ENCODE peak calls at places on chromosomes 7 and 10, in five cellular contexts. One of them, this sample, is unnamed.

GRCh38 chr7:12056381-12056780 is 154.7 kb upstream of the TMEM106B start:
- DNase-seq in T-helper 2 cell: no peak
- DNase-seq in Peyer's patch: no peak
- DNase-seq in stimulated activated CD4-positive, alpha-beta T cell treated with anti-CD3 and anti-CD28 coated beads, Interleukin-1b, Interleukin-23, amount 100 ng/mL, for 1 hour: no peak
- DNase-seq in T-cell: no peak
- DNase-seq in this sample: no peak

GRCh38 chr7:140060788-140061606 is 1.8 kb downstream of the PARP12 start:
- DNase-seq in stimulated activated CD4-positive, alpha-beta T cell treated with anti-CD3 and anti-CD28 coated beads, Interleukin-1b, Interleukin-23, amount 100 ng/mL, for 1 hour: no peak
- DNase-seq in T-helper 2 cell: no peak
- DNase-seq in Peyer's patch: no peak
- DNase-seq in T-cell: no peak
- DNase-seq in this sample: no peak

GRCh38 chr7:157016024-157016351 is 5.5 kb upstream of the MNX1 start:
- DNase-seq in T-helper 2 cell: no peak
- DNase-seq in T-cell: no peak
- DNase-seq in stimulated activated CD4-positive, alpha-beta T cell treated with anti-CD3 and anti-CD28 coated beads, Interleukin-1b, Interleukin-23, amount 100 ng/mL, for 1 hour: no peak
- DNase-seq in Peyer's patch: no peak
- DNase-seq in this sample: no peak

GRCh38 chr7:24942226-24942625 is 37.8 kb downstream of the OSBPL3 start:
- DNase-seq in T-cell: no peak
- DNase-seq in T-helper 2 cell: no peak
- DNase-seq in stimulated activated CD4-positive, alpha-beta T cell treated with anti-CD3 and anti-CD28 coated beads, Interleukin-1b, Interleukin-23, amount 100 ng/mL, for 1 hour: no peak
- DNase-seq in Peyer's patch: no peak
- DNase-seq in this sample: no peak

GRCh38 chr7:28708458-28708951 is 249.6 kb downstream of the TRIL start:
- DNase-seq in T-helper 2 cell: no peak
- DNase-seq in T-cell: no peak
- DNase-seq in Peyer's patch: no peak
- DNase-seq in stimulated activated CD4-positive, alpha-beta T cell treated with anti-CD3 and anti-CD28 coated beads, Interleukin-1b, Interleukin-23, amount 100 ng/mL, for 1 hour: no peak
- DNase-seq in this sample: no peak

GRCh38 chr7:157586426-157586955 is 249.7 kb downstream of the DNAJB6 start:
- DNase-seq in stimulated activated CD4-positive, alpha-beta T cell treated with anti-CD3 and anti-CD28 coated beads, Interleukin-1b, Interleukin-23, amount 100 ng/mL, for 1 hour: no peak
- DNase-seq in T-helper 2 cell: no peak
- DNase-seq in T-cell: no peak
- DNase-seq in Peyer's patch: no peak
- DNase-seq in this sample: no peak

GRCh38 chr7:51306761-51307160 is 9.8 kb downstream of the COBL start:
- DNase-seq in stimulated activated CD4-positive, alpha-beta T cell treated with anti-CD3 and anti-CD28 coated beads, Interleukin-1b, Interleukin-23, amount 100 ng/mL, for 1 hour: no peak
- DNase-seq in Peyer's patch: no peak
- DNase-seq in T-cell: no peak
- DNase-seq in T-helper 2 cell: no peak
- DNase-seq in this sample: no peak

GRCh38 chr7:101891124-101891523 is 73.7 kb downstream of the CUX1 start:
- DNase-seq in T-helper 2 cell: no peak
- DNase-seq in stimulated activated CD4-positive, alpha-beta T cell treated with anti-CD3 and anti-CD28 coated beads, Interleukin-1b, Interleukin-23, amount 100 ng/mL, for 1 hour: no peak
- DNase-seq in T-cell: no peak
- DNase-seq in Peyer's patch: no peak
- DNase-seq in this sample: no peak

GRCh38 chr10:120394446-120394845 is 62.6 kb upstream of the PLPP4 start:
- DNase-seq in T-helper 2 cell: no peak
- DNase-seq in T-cell: no peak
- DNase-seq in stimulated activated CD4-positive, alpha-beta T cell treated with anti-CD3 and anti-CD28 coated beads, Interleukin-1b, Interleukin-23, amount 100 ng/mL, for 1 hour: no peak
- DNase-seq in Peyer's patch: no peak
- DNase-seq in this sample: no peak

GRCh38 chr7:25371972-25372371 is 143.7 kb upstream of the NPVF start:
- DNase-seq in T-cell: no peak
- DNase-seq in stimulated activated CD4-positive, alpha-beta T cell treated with anti-CD3 and anti-CD28 coated beads, Interleukin-1b, Interleukin-23, amount 100 ng/mL, for 1 hour: no peak
- DNase-seq in Peyer's patch: no peak
- DNase-seq in T-helper 2 cell: no peak
- DNase-seq in this sample: no peak

GRCh38 chr7:50069613-50070012 is 23.4 kb downstream of the ZPBP start:
- DNase-seq in T-helper 2 cell: no peak
- DNase-seq in Peyer's patch: peak
- DNase-seq in T-cell: no peak
- DNase-seq in stimulated activated CD4-positive, alpha-beta T cell treated with anti-CD3 and anti-CD28 coated beads, Interleukin-1b, Interleukin-23, amount 100 ng/mL, for 1 hour: no peak
- DNase-seq in this sample: no peak

GRCh38 chr10:36358736-36359135 is 716.6 kb upstream of the FZD8 start:
- DNase-seq in T-cell: no peak
- DNase-seq in T-helper 2 cell: no peak
- DNase-seq in stimulated activated CD4-positive, alpha-beta T cell treated with anti-CD3 and anti-CD28 coated beads, Interleukin-1b, Interleukin-23, amount 100 ng/mL, for 1 hour: no peak
- DNase-seq in Peyer's patch: no peak
- DNase-seq in this sample: no peak

GRCh38 chr10:110429301-110429700 is 68.4 kb upstream of the DUSP5 start:
- DNase-seq in T-cell: no peak
- DNase-seq in Peyer's patch: no peak
- DNase-seq in stimulated activated CD4-positive, alpha-beta T cell treated with anti-CD3 and anti-CD28 coated beads, Interleukin-1b, Interleukin-23, amount 100 ng/mL, for 1 hour: no peak
- DNase-seq in T-helper 2 cell: no peak
- DNase-seq in this sample: no peak

GRCh38 chr10:14564268-14564744 is 210.4 kb downstream of the FAM107B start:
- DNase-seq in T-cell: no peak
- DNase-seq in Peyer's patch: peak
- DNase-seq in T-helper 2 cell: no peak
- DNase-seq in stimulated activated CD4-positive, alpha-beta T cell treated with anti-CD3 and anti-CD28 coated beads, Interleukin-1b, Interleukin-23, amount 100 ng/mL, for 1 hour: no peak
- DNase-seq in this sample: no peak

GRCh38 chr7:128310499-128310898 is 33.2 kb downstream of the RBM28 start:
- DNase-seq in stimulated activated CD4-positive, alpha-beta T cell treated with anti-CD3 and anti-CD28 coated beads, Interleukin-1b, Interleukin-23, amount 100 ng/mL, for 1 hour: no peak
- DNase-seq in T-helper 2 cell: no peak
- DNase-seq in Peyer's patch: no peak
- DNase-seq in T-cell: no peak
- DNase-seq in this sample: no peak

GRCh38 chr10:103933557-103934121 is 15.7 kb upstream of the STN1 start:
- DNase-seq in stimulated activated CD4-positive, alpha-beta T cell treated with anti-CD3 and anti-CD28 coated beads, Interleukin-1b, Interleukin-23, amount 100 ng/mL, for 1 hour: no peak
- DNase-seq in T-helper 2 cell: no peak
- DNase-seq in T-cell: no peak
- DNase-seq in Peyer's patch: no peak
- DNase-seq in this sample: no peak

GRCh38 chr10:73874267-73875138 is at the start of gene CAMK2G:
- DNase-seq in T-helper 2 cell: peak
- DNase-seq in Peyer's patch: peak
- DNase-seq in T-cell: peak
- DNase-seq in stimulated activated CD4-positive, alpha-beta T cell treated with anti-CD3 and anti-CD28 coated beads, Interleukin-1b, Interleukin-23, amount 100 ng/mL, for 1 hour: peak
- DNase-seq in this sample: peak

GRCh38 chr10:13365168-13365687 is 17.1 kb upstream of the SEPHS1 start:
- DNase-seq in T-cell: no peak
- DNase-seq in Peyer's patch: no peak
- DNase-seq in stimulated activated CD4-positive, alpha-beta T cell treated with anti-CD3 and anti-CD28 coated beads, Interleukin-1b, Interleukin-23, amount 100 ng/mL, for 1 hour: no peak
- DNase-seq in T-helper 2 cell: no peak
- DNase-seq in this sample: no peak

GRCh38 chr7:143345428-143345900 is 17.0 kb downstream of the FAM131B start:
- DNase-seq in T-cell: peak
- DNase-seq in T-helper 2 cell: peak
- DNase-seq in Peyer's patch: peak
- DNase-seq in stimulated activated CD4-positive, alpha-beta T cell treated with anti-CD3 and anti-CD28 coated beads, Interleukin-1b, Interleukin-23, amount 100 ng/mL, for 1 hour: peak
- DNase-seq in this sample: peak

GRCh38 chr10:3755440-3756359 is 29.3 kb downstream of the KLF6 start:
- DNase-seq in Peyer's patch: no peak
- DNase-seq in stimulated activated CD4-positive, alpha-beta T cell treated with anti-CD3 and anti-CD28 coated beads, Interleukin-1b, Interleukin-23, amount 100 ng/mL, for 1 hour: no peak
- DNase-seq in T-helper 2 cell: no peak
- DNase-seq in T-cell: no peak
- DNase-seq in this sample: no peak

GRCh38 chr10:79021331-79021907 is 47.3 kb upstream of the ZMIZ1 start:
- DNase-seq in T-helper 2 cell: no peak
- DNase-seq in Peyer's patch: no peak
- DNase-seq in T-cell: no peak
- DNase-seq in stimulated activated CD4-positive, alpha-beta T cell treated with anti-CD3 and anti-CD28 coated beads, Interleukin-1b, Interleukin-23, amount 100 ng/mL, for 1 hour: no peak
- DNase-seq in this sample: no peak

GRCh38 chr7:104923010-104923421 is 91.0 kb upstream of the KMT2E start:
- DNase-seq in Peyer's patch: peak
- DNase-seq in T-helper 2 cell: no peak
- DNase-seq in stimulated activated CD4-positive, alpha-beta T cell treated with anti-CD3 and anti-CD28 coated beads, Interleukin-1b, Interleukin-23, amount 100 ng/mL, for 1 hour: peak
- DNase-seq in T-cell: peak
- DNase-seq in this sample: peak

GRCh38 chr7:48637382-48637781 is 287.0 kb upstream of the CDC14C start:
- DNase-seq in T-helper 2 cell: no peak
- DNase-seq in Peyer's patch: no peak
- DNase-seq in T-cell: no peak
- DNase-seq in stimulated activated CD4-positive, alpha-beta T cell treated with anti-CD3 and anti-CD28 coated beads, Interleukin-1b, Interleukin-23, amount 100 ng/mL, for 1 hour: no peak
- DNase-seq in this sample: no peak

GRCh38 chr7:30989824-30990140 is 26.0 kb downstream of the GHRHR start:
- DNase-seq in Peyer's patch: no peak
- DNase-seq in stimulated activated CD4-positive, alpha-beta T cell treated with anti-CD3 and anti-CD28 coated beads, Interleukin-1b, Interleukin-23, amount 100 ng/mL, for 1 hour: no peak
- DNase-seq in T-cell: no peak
- DNase-seq in T-helper 2 cell: no peak
- DNase-seq in this sample: no peak

GRCh38 chr7:20698469-20698868 is 83.0 kb downstream of the ABCB5 start:
- DNase-seq in stimulated activated CD4-positive, alpha-beta T cell treated with anti-CD3 and anti-CD28 coated beads, Interleukin-1b, Interleukin-23, amount 100 ng/mL, for 1 hour: no peak
- DNase-seq in T-helper 2 cell: no peak
- DNase-seq in Peyer's patch: no peak
- DNase-seq in T-cell: no peak
- DNase-seq in this sample: no peak

GRCh38 chr10:126536656-126537055 is 133.8 kb downstream of the C10orf90 start:
- DNase-seq in Peyer's patch: no peak
- DNase-seq in stimulated activated CD4-positive, alpha-beta T cell treated with anti-CD3 and anti-CD28 coated beads, Interleukin-1b, Interleukin-23, amount 100 ng/mL, for 1 hour: no peak
- DNase-seq in T-cell: no peak
- DNase-seq in T-helper 2 cell: no peak
- DNase-seq in this sample: no peak

This sample was measured in activated CD4-positive, CD25-positive, alpha-beta regulatory T cell treated with anti-CD3 and anti-CD28 coated beads, Interleukin-2, amount 50 U/mL, for 72 hours.